ENCODE peak calls at places on chromosomes 7 and 10, in six cellular contexts. F, J, S, K, M and Z are unnamed samples.
A peak's percentile ranks its signal among the peaks of the same experiment; 100 is the strongest.

GRCh38 chr10:4353964-4354363 is 472.0 kb upstream of the AKR1E2 start:
- DNase-seq in K (no peak), J (no peak), S (peak; percentile 77), M (no peak), F (no peak), Z (no peak)

GRCh38 chr10:64014281-64014680 is 493.1 kb downstream of the REEP3 start:
- DNase-seq in S (no peak), K (no peak), M (no peak), F (no peak), J (no peak), Z (no peak)

GRCh38 chr7:85730016-85730415 is 543.2 kb upstream of the SEMA3D start:
- DNase-seq in M (no peak), S (no peak), J (peak; percentile 72), K (no peak), F (no peak), Z (no peak)

GRCh38 chr7:130070900-130071622 is 727 bp downstream of the KLHDC10 start:
- DNase-seq in S (peak; percentile 29), J (no peak), K (no peak), M (no peak), F (no peak), Z (no peak)

GRCh38 chr10:47363781-47364180 is 15.6 kb downstream of the RBP3 start:
- DNase-seq in S (no peak), F (no peak), K (no peak), J (no peak), M (no peak), Z (no peak)

GRCh38 chr10:122515022-122515424 is 45.5 kb upstream of the DMBT1 start:
- DNase-seq in M (no peak), K (no peak), S (no peak), F (no peak), J (no peak), Z (no peak)

GRCh38 chr10:72027498-72027897 is 60.9 kb downstream of the SPOCK2 start:
- DNase-seq in K (no peak), F (no peak), S (peak; percentile 46), M (no peak), J (no peak), Z (no peak)

GRCh38 chr10:70458329-70459060 is 17.0 kb upstream of the NODAL start:
- DNase-seq in K (peak; percentile 93), M (no peak), F (peak; percentile 59), S (peak; percentile 82), J (peak; percentile 88), Z (no peak)

GRCh38 chr10:16408379-16408778 is 28.4 kb upstream of the PTER start:
- DNase-seq in J (no peak), M (no peak), K (no peak), F (no peak), S (no peak), Z (no peak)

GRCh38 chr10:119680050-119680449 is 28.9 kb downstream of the BAG3 start:
- DNase-seq in M (no peak), J (no peak), S (peak; percentile 95), F (no peak), K (no peak), Z (no peak)

GRCh38 chr10:84424731-84425165 is 96.4 kb downstream of the CCSER2 start:
- DNase-seq in J (peak; percentile 87), S (peak; percentile 88), M (no peak), K (peak; percentile 94), F (no peak), Z (no peak)

GRCh38 chr10:30422296-30422695 is 11.7 kb upstream of the MAP3K8 start:
- DNase-seq in M (no peak), S (no peak), F (no peak), J (no peak), K (no peak), Z (no peak)

GRCh38 chr10:13997650-13998049 is 333.1 kb downstream of the FRMD4A start:
- DNase-seq in J (no peak), F (no peak), K (no peak), S (no peak), M (no peak), Z (no peak)